ENCODE peak calls at places on chromosomes 3 and 15, in six cellular contexts. One of them, this sample, is unnamed.

GRCh38 chr3:61005591-61005990 is 245.7 kb downstream of the FHIT start:
- DNase-seq in IMR-90: no peak
- DNase-seq in CD8-positive, alpha-beta T cell: no peak
- DNase-seq in uterus: no peak
- DNase-seq in tibial artery: no peak
- DNase-seq in RWPE1: no peak
- DNase-seq in this sample: no peak

GRCh38 chr3:107894998-107895397 is 195.8 kb downstream of the CD47 start:
- DNase-seq in uterus: no peak
- DNase-seq in RWPE1: no peak
- DNase-seq in tibial artery: no peak
- DNase-seq in IMR-90: no peak
- DNase-seq in CD8-positive, alpha-beta T cell: no peak
- DNase-seq in this sample: no peak

GRCh38 chr15:36584511-36584910 is 5.1 kb downstream of the CDIN1 start:
- DNase-seq in uterus: no peak
- DNase-seq in tibial artery: no peak
- DNase-seq in IMR-90: no peak
- DNase-seq in RWPE1: no peak
- DNase-seq in CD8-positive, alpha-beta T cell: no peak
- DNase-seq in this sample: no peak

GRCh38 chr3:156673732-156674045 is 701 bp upstream of the TIPARP start:
- DNase-seq in tibial artery: no peak
- DNase-seq in CD8-positive, alpha-beta T cell: no peak
- DNase-seq in RWPE1: no peak
- DNase-seq in IMR-90: no peak
- DNase-seq in uterus: no peak
- DNase-seq in this sample: no peak

GRCh38 chr3:184662192-184662591 is 49.7 kb downstream of the MAGEF1 start:
- DNase-seq in CD8-positive, alpha-beta T cell: no peak
- DNase-seq in uterus: no peak
- DNase-seq in IMR-90: peak; percentile 26
- DNase-seq in tibial artery: no peak
- DNase-seq in RWPE1: no peak
- DNase-seq in this sample: no peak

GRCh38 chr15:35141743-35142356 is 56.8 kb upstream of the NANOGP8 start:
- DNase-seq in tibial artery: no peak
- DNase-seq in uterus: no peak
- DNase-seq in RWPE1: peak; percentile 51
- DNase-seq in IMR-90: peak; percentile 96
- DNase-seq in CD8-positive, alpha-beta T cell: no peak
- DNase-seq in this sample: no peak

GRCh38 chr3:113261996-113262665 is 50.8 kb downstream of the BOC start:
- DNase-seq in RWPE1: no peak
- DNase-seq in CD8-positive, alpha-beta T cell: no peak
- DNase-seq in IMR-90: no peak
- DNase-seq in tibial artery: peak; percentile 67
- DNase-seq in uterus: peak; percentile 53
- DNase-seq in this sample: no peak

GRCh38 chr15:100727291-100727851 is 125.0 kb downstream of the ASB7 start:
- DNase-seq in RWPE1: peak; percentile 76
- DNase-seq in tibial artery: peak; percentile 54
- DNase-seq in IMR-90: no peak
- DNase-seq in uterus: peak; percentile 58
- DNase-seq in CD8-positive, alpha-beta T cell: no peak
- DNase-seq in this sample: no peak

GRCh38 chr3:184773341-184774186 is 38.4 kb upstream of the VPS8 start:
- DNase-seq in RWPE1: no peak
- DNase-seq in tibial artery: peak; percentile 66
- DNase-seq in uterus: peak; percentile 55
- DNase-seq in IMR-90: no peak
- DNase-seq in CD8-positive, alpha-beta T cell: no peak
- DNase-seq in this sample: no peak

GRCh38 chr15:29196306-29196705 is 73.3 kb downstream of the NSMCE3 start:
- DNase-seq in IMR-90: no peak
- DNase-seq in RWPE1: no peak
- DNase-seq in CD8-positive, alpha-beta T cell: no peak
- DNase-seq in tibial artery: no peak
- DNase-seq in uterus: no peak
- DNase-seq in this sample: no peak

GRCh38 chr15:50247819-50248650 is 17.5 kb downstream of the HDC start:
- DNase-seq in IMR-90: no peak
- DNase-seq in RWPE1: no peak
- DNase-seq in tibial artery: no peak
- DNase-seq in CD8-positive, alpha-beta T cell: peak; percentile 44
- DNase-seq in uterus: no peak
- DNase-seq in this sample: no peak

GRCh38 chr3:147191795-147192385 is 214.5 kb downstream of the ZIC4 start:
- DNase-seq in RWPE1: peak; percentile 5
- DNase-seq in CD8-positive, alpha-beta T cell: no peak
- DNase-seq in uterus: no peak
- DNase-seq in IMR-90: peak; percentile 75
- DNase-seq in tibial artery: no peak
- DNase-seq in this sample: peak; percentile 76

GRCh38 chr3:184177331-184177731 is 2.7 kb downstream of the AP2M1 start:
- DNase-seq in tibial artery: no peak
- DNase-seq in CD8-positive, alpha-beta T cell: no peak
- DNase-seq in IMR-90: peak; percentile 30
- DNase-seq in RWPE1: no peak
- DNase-seq in uterus: no peak
- DNase-seq in this sample: peak; percentile 60

GRCh38 chr3:52046186-52046913 is 10.0 kb downstream of the DUSP7 start:
- DNase-seq in tibial artery: peak; percentile 94
- DNase-seq in CD8-positive, alpha-beta T cell: no peak
- DNase-seq in uterus: peak; percentile 36
- DNase-seq in IMR-90: peak; percentile 98
- DNase-seq in RWPE1: peak; percentile 87
- DNase-seq in this sample: no peak

GRCh38 chr15:58484794-58485600 is 53.2 kb downstream of the LIPC start:
- DNase-seq in CD8-positive, alpha-beta T cell: peak; percentile 43
- DNase-seq in RWPE1: no peak
- DNase-seq in tibial artery: no peak
- DNase-seq in IMR-90: no peak
- DNase-seq in uterus: no peak
- DNase-seq in this sample: no peak

GRCh38 chr3:183584246-183584913 is 28.9 kb upstream of the KLHL6 start:
- DNase-seq in IMR-90: peak; percentile 53
- DNase-seq in uterus: peak; percentile 52
- DNase-seq in RWPE1: no peak
- DNase-seq in tibial artery: no peak
- DNase-seq in CD8-positive, alpha-beta T cell: no peak
- DNase-seq in this sample: no peak

GRCh38 chr3:172924546-172924945 is 174.0 kb downstream of the ECT2 start:
- DNase-seq in IMR-90: no peak
- DNase-seq in RWPE1: no peak
- DNase-seq in CD8-positive, alpha-beta T cell: no peak
- DNase-seq in tibial artery: no peak
- DNase-seq in uterus: no peak
- DNase-seq in this sample: no peak

GRCh38 chr3:102195198-102195948 is 239.4 kb upstream of the ZPLD1 start:
- DNase-seq in RWPE1: peak; percentile 76
- DNase-seq in tibial artery: no peak
- DNase-seq in IMR-90: no peak
- DNase-seq in uterus: no peak
- DNase-seq in CD8-positive, alpha-beta T cell: no peak
- DNase-seq in this sample: no peak

GRCh38 chr3:176905331-176905730 is 292.0 kb downstream of the TBL1XR1 start:
- DNase-seq in IMR-90: no peak
- DNase-seq in tibial artery: no peak
- DNase-seq in uterus: no peak
- DNase-seq in RWPE1: no peak
- DNase-seq in CD8-positive, alpha-beta T cell: no peak
- DNase-seq in this sample: no peak

GRCh38 chr3:170307998-170308398 is 49.5 kb upstream of the SKIL start:
- DNase-seq in uterus: no peak
- DNase-seq in IMR-90: peak; percentile 79
- DNase-seq in tibial artery: no peak
- DNase-seq in CD8-positive, alpha-beta T cell: no peak
- DNase-seq in RWPE1: peak; percentile 25
- DNase-seq in this sample: no peak

GRCh38 chr15:75732809-75733451 is 20.3 kb upstream of the CSPG4 start:
- DNase-seq in uterus: peak; percentile 85
- DNase-seq in CD8-positive, alpha-beta T cell: peak; percentile 51
- DNase-seq in RWPE1: peak; percentile 50
- DNase-seq in IMR-90: peak; percentile 65
- DNase-seq in tibial artery: peak; percentile 85
- DNase-seq in this sample: peak; percentile 80

GRCh38 chr15:67114846-67115521 is 49.6 kb downstream of the SMAD3 start:
- DNase-seq in uterus: no peak
- DNase-seq in CD8-positive, alpha-beta T cell: no peak
- DNase-seq in tibial artery: peak; percentile 23
- DNase-seq in IMR-90: peak; percentile 56
- DNase-seq in RWPE1: no peak
- DNase-seq in this sample: no peak

GRCh38 chr3:8837172-8837571 is 67.8 kb upstream of the OXTR start:
- DNase-seq in uterus: no peak
- DNase-seq in IMR-90: peak; percentile 91
- DNase-seq in RWPE1: peak; percentile 7
- DNase-seq in tibial artery: no peak
- DNase-seq in CD8-positive, alpha-beta T cell: no peak
- DNase-seq in this sample: no peak

GRCh38 chr3:117454236-117454635 is 744.7 kb downstream of the TUSC7 start:
- DNase-seq in IMR-90: no peak
- DNase-seq in uterus: no peak
- DNase-seq in RWPE1: no peak
- DNase-seq in tibial artery: no peak
- DNase-seq in CD8-positive, alpha-beta T cell: no peak
- DNase-seq in this sample: no peak

GRCh38 chr3:44330444-44330843 is 8.1 kb upstream of the TCAIM start:
- DNase-seq in CD8-positive, alpha-beta T cell: no peak
- DNase-seq in tibial artery: no peak
- DNase-seq in RWPE1: no peak
- DNase-seq in IMR-90: no peak
- DNase-seq in uterus: no peak
- DNase-seq in this sample: no peak

GRCh38 chr15:92651877-92652575 is 3.5 kb downstream of the FAM174B start:
- DNase-seq in RWPE1: no peak
- DNase-seq in CD8-positive, alpha-beta T cell: no peak
- DNase-seq in uterus: no peak
- DNase-seq in IMR-90: no peak
- DNase-seq in tibial artery: no peak
- DNase-seq in this sample: no peak

DNA sequence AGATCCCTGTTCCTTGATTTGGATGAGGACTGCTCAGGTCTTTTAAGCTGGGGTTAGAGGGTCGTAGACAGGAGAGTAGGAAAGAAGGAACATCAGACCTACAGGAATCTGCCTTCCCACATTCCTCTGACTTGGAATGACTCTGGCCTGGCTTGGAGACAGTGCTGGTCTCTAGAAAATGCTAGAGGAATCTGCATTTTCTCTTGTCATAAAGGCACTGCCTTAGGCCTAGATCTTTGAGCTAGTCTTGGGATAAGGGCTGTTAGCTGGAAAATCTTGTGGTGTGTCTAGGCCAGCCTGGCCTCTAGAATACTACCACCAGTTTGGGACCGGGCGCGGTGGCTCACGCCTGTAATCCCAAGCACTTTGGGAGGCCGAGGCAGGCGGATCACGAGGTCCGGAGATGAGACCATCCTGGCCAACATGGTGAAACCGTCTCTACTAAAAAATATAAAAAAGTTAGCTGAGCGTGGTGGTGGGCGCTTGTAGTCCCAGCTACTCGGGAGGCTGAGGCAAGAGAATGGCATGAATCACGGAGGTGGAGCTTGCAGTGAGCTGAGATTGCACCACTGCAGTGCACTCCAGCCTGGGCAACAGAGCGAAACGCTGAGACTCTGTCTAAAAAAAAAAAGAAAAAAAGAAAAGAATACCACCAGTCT is 17.3 kb upstream of the BSN start:
- DNase-seq in RWPE1: no peak
- DNase-seq in uterus: no peak
- DNase-seq in IMR-90: no peak
- DNase-seq in CD8-positive, alpha-beta T cell: no peak
- DNase-seq in tibial artery: no peak
- DNase-seq in this sample: no peak
- H3K27ac ChIP-seq in RWPE1: peak overlapping the region; percentile 36
- H3K27ac ChIP-seq in uterus: no peak overlapping the region
- H3K27ac ChIP-seq in IMR-90: no peak overlapping the region
- H3K27ac ChIP-seq in CD8-positive, alpha-beta T cell: no peak overlapping the region
- H3K27ac ChIP-seq in tibial artery: no peak overlapping the region
- H3K27ac ChIP-seq in this sample: no peak overlapping the region

DNA sequence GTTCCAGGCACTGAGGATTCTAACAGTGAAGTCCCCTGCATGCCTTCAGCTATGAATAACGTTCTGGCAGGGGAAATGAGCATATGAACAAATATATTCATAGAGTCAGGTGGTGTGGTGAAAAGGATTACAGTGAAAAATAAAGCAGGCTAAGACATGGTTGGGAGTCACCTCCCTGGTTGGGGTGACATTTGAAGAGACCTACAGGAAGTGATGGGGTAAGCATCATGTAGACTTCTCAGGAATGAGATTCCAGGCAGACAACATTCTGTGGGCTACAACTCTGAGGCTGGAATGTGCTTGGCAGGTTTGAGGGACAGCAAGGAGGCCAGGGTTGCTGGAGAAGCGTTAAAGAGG is 15.0 kb downstream of the FRMD4B start:
- DNase-seq in RWPE1: no peak
- DNase-seq in IMR-90: no peak
- DNase-seq in CD8-positive, alpha-beta T cell: no peak
- DNase-seq in tibial artery: no peak
- DNase-seq in uterus: no peak
- DNase-seq in this sample: no peak
- H3K27ac ChIP-seq in RWPE1: peak overlapping the region; percentile 97
- H3K27ac ChIP-seq in IMR-90: no peak overlapping the region
- H3K27ac ChIP-seq in CD8-positive, alpha-beta T cell: no peak overlapping the region
- H3K27ac ChIP-seq in tibial artery: peak overlapping the region; percentile 53
- H3K27ac ChIP-seq in uterus: no peak overlapping the region
- H3K27ac ChIP-seq in this sample: no peak overlapping the region

GRCh38 chr15:99145005-99145404 is 40.1 kb downstream of the SYNM start:
- DNase-seq in CD8-positive, alpha-beta T cell: no peak
- DNase-seq in tibial artery: no peak
- DNase-seq in IMR-90: no peak
- DNase-seq in uterus: no peak
- DNase-seq in RWPE1: no peak
- DNase-seq in this sample: no peak
- H3K27ac ChIP-seq in CD8-positive, alpha-beta T cell: no peak overlapping the region
- H3K27ac ChIP-seq in tibial artery: peak overlapping the region; percentile 73
- H3K27ac ChIP-seq in IMR-90: no peak overlapping the region
- H3K27ac ChIP-seq in uterus: no peak overlapping the region
- H3K27ac ChIP-seq in RWPE1: no peak overlapping the region
- H3K27ac ChIP-seq in this sample: no peak overlapping the region

GRCh38 chr3:12956316-12956660 is 114.9 kb upstream of the RPL32 start:
- DNase-seq in uterus: no peak
- DNase-seq in IMR-90: no peak
- DNase-seq in tibial artery: peak; percentile 87
- DNase-seq in CD8-positive, alpha-beta T cell: no peak
- DNase-seq in RWPE1: no peak
- DNase-seq in this sample: no peak

GRCh38 chr3:12954891-12955650 is 113.7 kb upstream of the RPL32 start:
- DNase-seq in IMR-90: no peak
- DNase-seq in tibial artery: peak; percentile 99
- DNase-seq in RWPE1: peak; percentile 26
- DNase-seq in uterus: peak; percentile 61
- DNase-seq in CD8-positive, alpha-beta T cell: peak; percentile 22
- DNase-seq in this sample: no peak

GRCh38 chr3:12954180-12954579 is 112.8 kb upstream of the RPL32 start:
- DNase-seq in uterus: no peak
- DNase-seq in IMR-90: no peak
- DNase-seq in CD8-positive, alpha-beta T cell: no peak
- DNase-seq in RWPE1: no peak
- DNase-seq in tibial artery: no peak
- DNase-seq in this sample: no peak

GRCh38 chr3:12957334-12957733 is 115.9 kb downstream of the IQSEC1 start:
- DNase-seq in RWPE1: no peak
- DNase-seq in uterus: no peak
- DNase-seq in CD8-positive, alpha-beta T cell: no peak
- DNase-seq in tibial artery: peak; percentile 90
- DNase-seq in IMR-90: no peak
- DNase-seq in this sample: no peak

GRCh38 chr3:12955651-12956315 is 114.4 kb upstream of the RPL32 start:
- DNase-seq in IMR-90: no peak
- DNase-seq in CD8-positive, alpha-beta T cell: no peak
- DNase-seq in tibial artery: no peak
- DNase-seq in RWPE1: no peak
- DNase-seq in uterus: no peak
- DNase-seq in this sample: no peak
- H3K27ac ChIP-seq in IMR-90: no peak overlapping the region
- H3K27ac ChIP-seq in CD8-positive, alpha-beta T cell: no peak overlapping the region
- H3K27ac ChIP-seq in tibial artery: peak overlapping the region; percentile 94
- H3K27ac ChIP-seq in RWPE1: peak overlapping the region; percentile 61
- H3K27ac ChIP-seq in uterus: peak overlapping the region; percentile 40
- H3K27ac ChIP-seq in this sample: no peak overlapping the region

This sample was measured in Karpas-422.